ENCODE peak calls at places on chromosomes 3 and 15, in four cellular contexts. L is NCI-H226, S is amygdala, Z is left ventricle myocardium superior. M is an unnamed sample.

GRCh38 chr3:28022916-28023315 is 218.5 kb upstream of the CMC1 start:
- DNase-seq in L (no peak), S (no peak), Z (no peak), M (no peak)

GRCh38 chr15:75042730-75043508 is 19.5 kb downstream of the PPCDC start:
- DNase-seq in L (no peak), S (peak; percentile 44), Z (peak; percentile 89), M (peak; percentile 94)

GRCh38 chr3:38397320-38397719 is 50.7 kb downstream of the XYLB start:
- DNase-seq in L (peak; percentile 6), S (no peak), Z (peak; percentile 45), M (no peak)

GRCh38 chr15:61184431-61184830 is 44.7 kb downstream of the RORA start:
- DNase-seq in L (no peak), S (no peak), Z (no peak), M (no peak)

GRCh38 chr15:36810656-36811449 is 231.4 kb downstream of the CDIN1 start:
- DNase-seq in L (no peak), S (no peak), Z (no peak), M (no peak)

GRCh38 chr3:88141458-88142083 is 8.2 kb upstream of the C3orf38 start:
- DNase-seq in L (peak; percentile 23), S (no peak), Z (no peak), M (no peak)

GRCh38 chr3:184377882-184378445 is at the start of gene THPO:
- DNase-seq in L (no peak), S (no peak), Z (no peak), M (no peak)

GRCh38 chr3:47441796-47442551 is 33.8 kb downstream of the SCAP start:
- DNase-seq in L (no peak), S (no peak), Z (no peak), M (no peak)

GRCh38 chr3:38031022-38031994 is 1.9 kb upstream of the PLCD1 start:
- DNase-seq in L (peak; percentile 96), S (no peak), Z (no peak), M (peak; percentile 89)

GRCh38 chr3:141050913-141051632 is at the start of gene SPSB4:
- DNase-seq in L (peak; percentile 27), S (no peak), Z (peak; percentile 89), M (no peak)

GRCh38 chr3:105653868-105654267 is 214.9 kb downstream of the CBLB start:
- DNase-seq in L (no peak), S (no peak), Z (no peak), M (no peak)

GRCh38 chr15:90883971-90884718 is at the start of gene FES:
- DNase-seq in L (no peak), S (peak; percentile 33), Z (peak; percentile 87), M (peak; percentile 92)

GRCh38 chr3:194072097-194072428 is 63.9 kb upstream of the HES1 start:
- DNase-seq in L (peak; percentile 48), S (no peak), Z (no peak), M (no peak)

GRCh38 chr3:147008458-147008857 is 397.9 kb downstream of the ZIC4 start:
- DNase-seq in L (no peak), S (no peak), Z (no peak), M (no peak)

GRCh38 chr3:190575441-190576190 is 61.7 kb downstream of the IL1RAP start:
- DNase-seq in L (no peak), S (no peak), Z (peak; percentile 38), M (no peak)

GRCh38 chr3:56725175-56725574 is 42.1 kb upstream of the TASOR start:
- DNase-seq in L (no peak), S (no peak), Z (no peak), M (no peak)

GRCh38 chr3:68007621-68008226 is 353.3 kb upstream of the SUCLG2 start:
- DNase-seq in L (no peak), S (no peak), Z (peak; percentile 14), M (no peak)

GRCh38 chr3:52454938-52455282 is 494 bp upstream of the NISCH start:
- DNase-seq in L (no peak), S (no peak), Z (no peak), M (no peak)

GRCh38 chr3:128053614-128054013 is 1.4 kb downstream of the SEC61A1 start:
- DNase-seq in L (no peak), S (no peak), Z (no peak), M (no peak)

GRCh38 chr3:13063225-13063624 is 10.0 kb downstream of the IQSEC1 start:
- DNase-seq in L (no peak), S (no peak), Z (no peak), M (no peak)

GRCh38 chr15:64909546-64909945 is 2.2 kb upstream of the ANKDD1A start:
- DNase-seq in L (no peak), S (no peak), Z (no peak), M (no peak)

GRCh38 chr3:150248116-150248864 is 159.8 kb upstream of the TSC22D2 start:
- DNase-seq in L (peak; percentile 83), S (no peak), Z (no peak), M (no peak)

GRCh38 chr15:50189630-50190029 is 7.6 kb downstream of the SLC27A2 start:
- DNase-seq in L (no peak), S (no peak), Z (no peak), M (no peak)

GRCh38 chr15:33344530-33344929 is 33.8 kb downstream of the RYR3 start:
- DNase-seq in L (no peak), S (no peak), Z (no peak), M (no peak)

GRCh38 chr15:64574220-64574994 is 114.0 kb downstream of the ZNF609 start:
- DNase-seq in L (peak; percentile 39), S (no peak), Z (no peak), M (no peak)

GRCh38 chr3:140972833-140973232 is 31.2 kb downstream of the SLC25A36 start:
- DNase-seq in L (no peak), S (no peak), Z (no peak), M (no peak)

GRCh38 chr3:110293660-110294059 is 778.0 kb upstream of the NECTIN3 start:
- DNase-seq in L (peak; percentile 16), S (no peak), Z (no peak), M (no peak)

GRCh38 chr3:107942244-107942643 is 148.6 kb downstream of the CD47 start:
- DNase-seq in L (peak; percentile 69), S (no peak), Z (no peak), M (no peak)

GRCh38 chr3:51968175-51968681 is 974 bp upstream of the PCBP4 start:
- DNase-seq in L (no peak), S (no peak), Z (peak; percentile 48), M (no peak)

GRCh38 chr15:78540955-78541743 is 905 bp downstream of the PSMA4 start:
- DNase-seq in L (peak; percentile 12), S (no peak), Z (no peak), M (no peak)

GRCh38 chr3:1616715-1617114 is 482.0 kb upstream of the CNTN4 start:
- DNase-seq in L (no peak), S (no peak), Z (no peak), M (no peak)

GRCh38 chr3:156525808-156526207 is 29.1 kb downstream of the SSR3 start:
- DNase-seq in L (no peak), S (no peak), Z (no peak), M (no peak)

GRCh38 chr3:134636406-134636805 is 14.4 kb downstream of the KY start:
- DNase-seq in L (no peak), S (no peak), Z (no peak), M (no peak)

GRCh38 chr15:92011611-92012367 is 158.3 kb downstream of the SLCO3A1 start:
- DNase-seq in L (peak; percentile 79), S (no peak), Z (peak; percentile 55), M (no peak)

GRCh38 chr3:110567032-110567431 is 504.6 kb upstream of the NECTIN3 start:
- DNase-seq in L (no peak), S (no peak), Z (no peak), M (no peak)

GRCh38 chr3:46318207-46318606 is 35.7 kb upstream of the CCR2 start:
- DNase-seq in L (no peak), S (no peak), Z (no peak), M (no peak)

GRCh38 chr3:90092994-90093393 is 985.6 kb downstream of the EPHA3 start:
- DNase-seq in L (no peak), S (no peak), Z (no peak), M (no peak)

GRCh38 chr15:77535845-77536244 is 96.9 kb downstream of the LINGO1 start:
- DNase-seq in L (no peak), S (peak; percentile 28), Z (no peak), M (peak; percentile 15)

GRCh38 chr15:29672923-29673809 is 149.1 kb downstream of the TJP1 start:
- DNase-seq in L (peak; percentile 54), S (no peak), Z (no peak), M (no peak)

GRCh38 chr3:192042116-192042515 is 581.2 kb downstream of the PYDC2 start:
- DNase-seq in L (no peak), S (no peak), Z (no peak), M (no peak)